ENCODE peak calls at places on chromosome 6, in seven cellular contexts. W is CD8-positive, alpha-beta memory T cell; N is cardiac muscle cell; Q is fibroblast of lung; U is lower lobe of right lung; D is IMR-90; T is right atrium auricular region. C is an unnamed sample. For H3K36me3, the result is how much of the 10 kb centered on the place peaks cover.

GRCh38 chr6:31128093-31128676 is 7.9 kb upstream of the CDSN start:
- DNase-seq in W (peak), N (peak), Q (no peak), U (peak), D (peak), T (peak), C (peak)

GRCh38 chr6:150684715-150685459 is 85.2 kb downstream of the PLEKHG1 start:
- DNase-seq in W (no peak), N (no peak), Q (no peak), U (no peak), D (no peak), T (no peak), C (no peak)

GRCh38 chr6:27183082-27183832 is 64.2 kb upstream of the PRSS16 start:
- DNase-seq in W (no peak), N (peak), Q (no peak), U (no peak), D (no peak), T (no peak), C (no peak)

GRCh38 chr6:47595785-47596184 is 102.6 kb upstream of the ADGRF4 start:
- DNase-seq in W (no peak), N (no peak), Q (no peak), U (no peak), D (no peak), T (no peak), C (no peak)

GRCh38 chr6:150841697-150842096 is 23.8 kb upstream of the MTHFD1L start:
- DNase-seq in W (no peak), N (no peak), Q (no peak), U (no peak), D (no peak), T (no peak), C (no peak)

GRCh38 chr6:159829515-159829914 is 29.4 kb downstream of the PNLDC1 start:
- DNase-seq in W (no peak), N (no peak), Q (no peak), U (peak), D (peak), T (no peak), C (no peak)

GRCh38 chr6:73388800-73389512 is 5.7 kb upstream of the DDX43 start:
- DNase-seq in W (peak), N (peak), Q (peak), U (peak), D (peak), T (peak), C (peak)

GRCh38 chr6:24646771-24647170 is 780 bp upstream of the KIAA0319 start:
- DNase-seq in W (no peak), N (peak), Q (peak), U (no peak), D (peak), T (no peak), C (no peak)

GRCh38 chr6:35736293-35736894 is 438 bp upstream of the ARMC12 start:
- DNase-seq in W (peak), N (peak), Q (peak), U (peak), D (peak), T (peak), C (peak)

GRCh38 chr6:54431466-54431865 is 123.2 kb downstream of the TINAG start:
- DNase-seq in W (no peak), N (peak), Q (no peak), U (no peak), D (peak), T (no peak), C (no peak)

GRCh38 chr6:39922821-39923220 is 11.4 kb downstream of the MOCS1 start:
- DNase-seq in W (no peak), N (no peak), Q (no peak), U (no peak), D (no peak), T (no peak), C (no peak)

GRCh38 chr6:10720229-10720959 is 2.5 kb upstream of the TMEM14C start:
- DNase-seq in W (peak), N (peak), Q (peak), U (peak), D (peak), T (no peak), C (peak)

GRCh38 chr6:47420394-47421371 is 56.9 kb upstream of the CD2AP start:
- DNase-seq in W (no peak), N (peak), Q (peak), U (no peak), D (peak), T (no peak), C (no peak)

GRCh38 chr6:109290143-109290931 is 91.9 kb downstream of the CD164 start:
- DNase-seq in W (no peak), N (no peak), Q (no peak), U (no peak), D (no peak), T (no peak), C (no peak)

GRCh38 chr6:95923518-95923917 is 92.3 kb upstream of the FUT9 start:
- DNase-seq in W (no peak), N (no peak), Q (no peak), U (no peak), D (no peak), T (no peak), C (no peak)

GRCh38 chr6:7185561-7185960 is 77.8 kb downstream of the RREB1 start:
- DNase-seq in W (no peak), N (no peak), Q (no peak), U (no peak), D (no peak), T (no peak), C (no peak)

GRCh38 chr6:155273438-155273837 is 9.6 kb downstream of the CLDN20 start:
- DNase-seq in W (no peak), N (peak), Q (peak), U (no peak), D (peak), T (no peak), C (peak)

GRCh38 chr6:56954389-56955170 is at the start of gene BEND6:
- DNase-seq in W (peak), N (peak), Q (peak), U (peak), D (peak), T (no peak), C (peak)

GRCh38 chr6:112231609-112232060 is 22.7 kb downstream of the LAMA4 start:
- DNase-seq in W (no peak), N (peak), Q (peak), U (no peak), D (peak), T (no peak), C (no peak)

GRCh38 chr6:38269773-38270172 is 370.0 kb downstream of the BTBD9 start:
- DNase-seq in W (no peak), N (no peak), Q (no peak), U (no peak), D (no peak), T (no peak), C (no peak)

GRCh38 chr6:53943410-53943809 is 148.6 kb downstream of the LRRC1 start:
- DNase-seq in W (no peak), N (peak), Q (no peak), U (no peak), D (no peak), T (no peak), C (no peak)

GRCh38 chr6:28212510-28213212 is 12.4 kb upstream of the ZSCAN9 start:
- DNase-seq in W (no peak), N (peak), Q (peak), U (no peak), D (peak), T (no peak), C (peak)

GRCh38 chr6:8219352-8219943 is 117.1 kb upstream of the EEF1E1 start:
- DNase-seq in W (peak), N (peak), Q (peak), U (no peak), D (peak), T (no peak), C (peak)

GRCh38 chr6:106167105-106167814 is 81.1 kb downstream of the PRDM1 start:
- DNase-seq in W (no peak), N (no peak), Q (no peak), U (no peak), D (no peak), T (no peak), C (no peak)

GRCh38 chr6:130575971-130576370 is 210.2 kb downstream of the TMEM200A start:
- DNase-seq in W (peak), N (no peak), Q (no peak), U (no peak), D (no peak), T (no peak), C (no peak)

GRCh38 chr6:160730911-160731310 is 28.9 kb downstream of the PLG start:
- DNase-seq in W (no peak), N (no peak), Q (no peak), U (no peak), D (no peak), T (no peak), C (no peak)

GRCh38 chr6:117237561-117237960 is 27.8 kb upstream of the VGLL2 start:
- DNase-seq in W (no peak), N (peak), Q (peak), U (no peak), D (no peak), T (no peak), C (no peak)

GRCh38 chr6:22667855-22668254 is 98.5 kb downstream of the HDGFL1 start:
- DNase-seq in W (no peak), N (peak), Q (no peak), U (no peak), D (no peak), T (no peak), C (no peak)

DNA sequence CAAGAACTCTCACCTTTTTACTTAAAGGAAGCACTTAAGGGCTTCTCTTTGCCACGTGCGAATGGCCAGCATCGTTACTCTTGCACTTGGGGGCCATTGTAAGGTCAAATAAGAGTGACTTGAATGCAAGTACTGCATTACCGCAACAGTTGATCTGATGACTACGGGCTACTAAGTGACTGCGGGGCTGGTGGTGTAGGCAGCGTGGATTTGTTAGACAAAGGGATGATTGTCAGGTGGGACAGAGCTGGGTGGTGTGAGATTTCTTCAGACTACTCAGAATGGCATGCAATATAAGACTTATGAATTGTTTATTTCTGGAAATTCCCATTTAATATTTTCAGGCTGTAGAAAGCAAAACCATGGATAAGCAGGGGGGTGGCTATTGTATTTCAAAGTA is 199.7 kb upstream of the UST start:
- DNase-seq in W (no peak), N (no peak), Q (no peak), U (no peak), D (no peak), T (no peak), C (no peak)
- H3K36me3 ChIP-seq in W (under half), N (under half), Q (under half), U (half or more), D (under half), T (half or more), C (under half)

GRCh38 chr6:90048191-90048969 is 154.1 kb downstream of the GJA10 start:
- DNase-seq in W (no peak), N (no peak), Q (no peak), U (no peak), D (no peak), T (no peak), C (no peak)
- H3K36me3 ChIP-seq in W (under half), N (under half), Q (under half), U (under half), D (under half), T (under half), C (under half)

GRCh38 chr6:170296746-170297576 is 6.1 kb upstream of the DLL1 start:
- DNase-seq in W (no peak), N (no peak), Q (no peak), U (no peak), D (no peak), T (no peak), C (no peak)
- H3K36me3 ChIP-seq in W (under half), N (under half), Q (under half), U (under half), D (under half), T (under half), C (under half)

GRCh38 chr6:143782517-143782916 is 60.6 kb upstream of the LTV1 start:
- DNase-seq in W (no peak), N (no peak), Q (no peak), U (no peak), D (no peak), T (no peak), C (no peak)

GRCh38 chr6:143774347-143774746 is 68.8 kb upstream of the LTV1 start:
- DNase-seq in W (no peak), N (no peak), Q (no peak), U (no peak), D (no peak), T (no peak), C (no peak)

GRCh38 chr6:143783077-143783476 is 60.1 kb upstream of the LTV1 start:
- DNase-seq in W (no peak), N (no peak), Q (no peak), U (no peak), D (no peak), T (no peak), C (no peak)

GRCh38 chr6:143775326-143775725 is 67.8 kb upstream of the LTV1 start:
- DNase-seq in W (no peak), N (no peak), Q (no peak), U (no peak), D (no peak), T (no peak), C (no peak)

GRCh38 chr6:143778926-143779325 is 64.2 kb upstream of the LTV1 start:
- DNase-seq in W (no peak), N (no peak), Q (no peak), U (no peak), D (no peak), T (no peak), C (peak)
- H3K36me3 ChIP-seq in W (under half), N (under half), Q (under half), U (under half), D (under half), T (under half), C (under half)

GRCh38 chr6:41878246-41878645 is 16.9 kb downstream of the USP49 start:
- DNase-seq in W (no peak), N (peak), Q (peak), U (no peak), D (peak), T (no peak), C (peak)

GRCh38 chr6:41872102-41872602 is 23.0 kb downstream of the USP49 start:
- DNase-seq in W (no peak), N (no peak), Q (no peak), U (peak), D (no peak), T (no peak), C (no peak)

GRCh38 chr6:41871677-41872076 is 23.5 kb downstream of the USP49 start:
- DNase-seq in W (no peak), N (no peak), Q (no peak), U (no peak), D (no peak), T (no peak), C (no peak)

GRCh38 chr6:41877051-41877680 is 18.0 kb downstream of the USP49 start:
- DNase-seq in W (no peak), N (no peak), Q (no peak), U (no peak), D (no peak), T (no peak), C (no peak)

DNA sequence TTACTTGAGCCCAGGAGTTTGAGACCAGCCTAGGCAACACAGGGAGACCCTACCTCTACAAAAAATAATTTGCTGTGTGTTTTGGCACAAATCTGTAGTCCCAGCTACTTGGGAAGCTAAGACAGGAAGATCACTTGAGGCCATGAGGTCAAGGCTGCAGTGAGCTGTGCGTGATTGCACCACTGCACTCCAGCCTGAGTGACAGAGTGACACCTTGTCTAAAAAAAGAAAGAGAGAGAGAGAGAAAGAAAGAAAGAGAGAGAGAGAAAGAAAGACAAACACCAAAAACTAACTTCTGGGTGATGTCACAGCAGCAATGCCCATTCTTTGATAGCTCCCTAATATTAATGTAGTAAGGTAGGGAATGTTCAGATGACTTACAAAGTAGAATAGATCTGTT is 20.4 kb downstream of the USP49 start:
- DNase-seq in W (no peak), N (no peak), Q (no peak), U (no peak), D (no peak), T (no peak), C (no peak)
- H3K36me3 ChIP-seq in W (under half), N (under half), Q (under half), U (under half), D (under half), T (under half), C (under half)

GRCh38 chr6:17629824-17630510 is 29.9 kb downstream of the FAM8A1 start:
- DNase-seq in W (no peak), N (no peak), Q (no peak), U (no peak), D (no peak), T (no peak), C (no peak)
- H3K36me3 ChIP-seq in W (under half), N (half or more), Q (under half), U (half or more), D (under half), T (under half), C (half or more)